ENCODE peak calls at places on chromosomes 6 and 20, in eight cellular contexts. C is cardiac muscle cell, P is left ventricle myocardium inferior, M is kidney, T is fibroblast of mammary gland, I is dorsolateral prefrontal cortex, J is AG04450, Q is IMR-90. B is an unnamed sample.

GRCh38 chr6:72316675-72317380 is 305.0 kb upstream of the KCNQ5 start:
- DNase-seq in C (no peak), P (no peak), M (peak), T (no peak), I (no peak), J (no peak), Q (no peak), B (no peak)

GRCh38 chr20:23091741-23092408 is 5.8 kb upstream of the CD93 start:
- DNase-seq in C (peak), P (no peak), M (peak), T (no peak), I (no peak), J (no peak), Q (no peak), B (no peak)

GRCh38 chr6:141393405-141394124 is 739.2 kb upstream of the GJE1 start:
- DNase-seq in C (no peak), P (no peak), M (no peak), T (no peak), I (no peak), J (no peak), Q (no peak), B (no peak)

GRCh38 chr6:100877851-100878250 is 3.3 kb downstream of the ASCC3 start:
- DNase-seq in C (no peak), P (no peak), M (no peak), T (no peak), I (no peak), J (no peak), Q (no peak), B (no peak)

GRCh38 chr6:117137711-117138110 is 127.6 kb upstream of the VGLL2 start:
- DNase-seq in C (no peak), P (no peak), M (no peak), T (no peak), I (no peak), J (no peak), Q (no peak), B (no peak)

GRCh38 chr6:166826264-166826663 is 130.1 kb downstream of the RNASET2 start:
- DNase-seq in C (peak), P (no peak), M (no peak), T (no peak), I (no peak), J (no peak), Q (no peak), B (no peak)

GRCh38 chr6:125004198-125004597 is 42.0 kb downstream of the RNF217 start:
- DNase-seq in C (peak), P (peak), M (no peak), T (no peak), I (no peak), J (no peak), Q (no peak), B (no peak)

GRCh38 chr6:156593893-156594292 is 183.3 kb upstream of the ARID1B start:
- DNase-seq in C (no peak), P (no peak), M (no peak), T (no peak), I (no peak), J (no peak), Q (no peak), B (no peak)

GRCh38 chr6:139531148-139531547 is 156.7 kb upstream of the CITED2 start:
- DNase-seq in C (no peak), P (no peak), M (no peak), T (peak), I (no peak), J (no peak), Q (peak), B (no peak)

GRCh38 chr6:14454467-14454763 is 336.8 kb downstream of the CD83 start:
- DNase-seq in C (no peak), P (no peak), M (no peak), T (no peak), I (no peak), J (no peak), Q (no peak), B (no peak)

GRCh38 chr6:26240981-26241770 is 123.8 kb upstream of the BTN3A2 start:
- DNase-seq in C (peak), P (no peak), M (peak), T (peak), I (no peak), J (no peak), Q (peak), B (peak)

GRCh38 chr6:27863962-27864905 is 48.0 kb downstream of the OR2B2 start:
- DNase-seq in C (peak), P (no peak), M (peak), T (peak), I (no peak), J (no peak), Q (peak), B (peak)

GRCh38 chr6:35386989-35387388 is 44.6 kb downstream of the PPARD start:
- DNase-seq in C (no peak), P (no peak), M (no peak), T (no peak), I (no peak), J (no peak), Q (no peak), B (no peak)

GRCh38 chr20:51738877-51739447 is 29.2 kb downstream of the ATP9A start:
- DNase-seq in C (no peak), P (no peak), M (no peak), T (no peak), I (no peak), J (no peak), Q (no peak), B (no peak)

GRCh38 chr20:64108731-64109389 is 1.5 kb upstream of the NPBWR2 start:
- DNase-seq in C (no peak), P (peak), M (peak), T (no peak), I (no peak), J (no peak), Q (no peak), B (no peak)

GRCh38 chr20:49344140-49344539 is 66.3 kb upstream of the ZNFX1 start:
- DNase-seq in C (no peak), P (no peak), M (no peak), T (no peak), I (no peak), J (no peak), Q (no peak), B (no peak)

GRCh38 chr20:49346682-49347081 is 68.8 kb upstream of the ZNFX1 start:
- DNase-seq in C (no peak), P (no peak), M (no peak), T (no peak), I (no peak), J (no peak), Q (no peak), B (no peak)

GRCh38 chr20:49345538-49345937 is 67.7 kb upstream of the ZNFX1 start:
- DNase-seq in C (peak), P (peak), M (no peak), T (peak), I (no peak), J (no peak), Q (peak), B (no peak)

GRCh38 chr20:49343246-49343645 is 65.4 kb upstream of the ZNFX1 start:
- DNase-seq in C (no peak), P (no peak), M (no peak), T (no peak), I (no peak), J (no peak), Q (no peak), B (no peak)

GRCh38 chr20:49344975-49345374 is 67.1 kb upstream of the ZNFX1 start:
- DNase-seq in C (peak), P (peak), M (no peak), T (peak), I (no peak), J (peak), Q (peak), B (no peak)
- H3K4me3 ChIP-seq in C (no peak), P (no peak), M (no peak), T (no peak), I (no peak), J (no peak), Q (no peak), B (no peak)

GRCh38 chr6:52573295-52573694 is 3.6 kb downstream of the TRAM2 start:
- DNase-seq in C (peak), P (no peak), M (no peak), T (no peak), I (no peak), J (no peak), Q (no peak), B (no peak)
- TF ChIP-seq CTCF in C (peak), P (no peak), M (no peak), T (peak), I (no peak), J (no peak), Q (peak), B (no peak)

GRCh38 chr6:149941583-149942460 is at the start of gene ULBP2:
- DNase-seq in C (peak), P (peak), M (peak), T (peak), I (peak), J (peak), Q (peak), B (no peak)
- H3K4me3 ChIP-seq in C (peak), P (peak), M (peak), T (peak), I (peak), J (peak), Q (peak), B (peak)

DNA sequence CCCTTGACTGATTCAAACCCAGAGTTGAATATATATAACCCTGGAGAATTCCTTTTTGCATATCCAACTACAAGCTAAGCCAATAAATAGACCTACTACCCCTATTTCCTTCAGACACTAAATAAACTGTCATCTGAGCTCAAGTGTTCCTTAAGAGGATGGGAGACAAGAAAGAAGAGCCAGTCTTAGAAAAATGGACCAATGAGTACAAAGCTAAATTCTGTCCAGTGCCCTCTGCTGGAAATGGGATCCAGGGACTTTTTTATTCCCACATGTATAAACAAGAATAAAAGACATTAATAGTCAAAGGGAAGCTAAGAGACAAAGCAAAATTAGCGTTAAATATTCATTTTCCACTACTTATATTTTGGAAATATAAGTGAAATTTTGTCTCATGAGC is 4.8 kb downstream of the PPP1R10 start:
- DNase-seq in C (peak), P (no peak), M (no peak), T (peak), I (no peak), J (no peak), Q (peak), B (no peak)
- TF ChIP-seq CTCF in C (peak), P (peak), M (no peak), T (peak), I (peak), J (peak), Q (peak), B (peak)

DNA sequence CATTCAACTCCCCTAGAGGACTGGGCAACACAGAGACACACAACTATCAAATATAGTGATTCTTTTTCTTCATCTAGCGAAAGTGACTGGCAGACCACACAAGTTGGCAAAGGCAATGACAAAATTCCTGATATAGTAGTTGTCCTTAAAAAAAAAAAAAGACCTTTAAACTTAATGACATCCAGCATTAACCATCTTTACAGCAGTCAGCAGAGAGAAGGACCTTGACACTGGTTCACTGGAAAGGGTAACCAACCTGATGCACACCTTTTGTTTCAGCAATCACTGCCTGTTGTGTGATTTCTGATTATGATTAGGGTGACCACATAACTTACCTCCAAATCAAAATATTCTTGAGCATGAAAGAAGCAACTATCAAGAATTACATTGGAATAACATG is 1.7 kb upstream of the CNKSR3 start:
- DNase-seq in C (no peak), P (no peak), M (no peak), T (no peak), I (no peak), J (no peak), Q (no peak), B (no peak)
- H3K4me3 ChIP-seq in C (no peak), P (no peak), M (peak), T (no peak), I (no peak), J (no peak), Q (no peak), B (no peak)

B was measured in GM12864.